ENCODE peak calls at places on chromosomes 6 and 20, in four cellular contexts. R is uterus, S is neuronal stem cell, V is hepatocyte. Q is an unnamed sample.

GRCh38 chr6:44221291-44221960 is 2.0 kb upstream of the SLC29A1 start:
- DNase-seq in S (no peak), R (peak), V (peak), Q (peak)

GRCh38 chr20:50366270-50367103 is 143.7 kb upstream of the PTPN1 start:
- DNase-seq in V (peak), R (peak), S (no peak), Q (no peak)

GRCh38 chr20:38420232-38421085 is 14.7 kb downstream of the SNHG17 start:
- DNase-seq in V (no peak), S (no peak), R (no peak), Q (no peak)

GRCh38 chr6:125667326-125667725 is 82.1 kb upstream of the HEY2 start:
- DNase-seq in R (no peak), S (no peak), V (no peak), Q (no peak)

GRCh38 chr6:100468013-100468622 is 3.4 kb upstream of the SIM1 start:
- DNase-seq in S (no peak), R (no peak), V (no peak), Q (no peak)

GRCh38 chr20:9112541-9113515 is 43.9 kb downstream of the PLCB4 start:
- DNase-seq in S (no peak), V (peak), R (no peak), Q (no peak)

GRCh38 chr6:75202676-75203131 is 3.1 kb downstream of the COL12A1 start:
- DNase-seq in R (peak), V (no peak), S (no peak), Q (no peak)

GRCh38 chr6:73394577-73395354 is at the start of gene DDX43:
- DNase-seq in V (no peak), S (no peak), R (peak), Q (no peak)

GRCh38 chr6:139595183-139595582 is 220.7 kb upstream of the CITED2 start:
- DNase-seq in S (no peak), V (no peak), R (no peak), Q (no peak)

DNA sequence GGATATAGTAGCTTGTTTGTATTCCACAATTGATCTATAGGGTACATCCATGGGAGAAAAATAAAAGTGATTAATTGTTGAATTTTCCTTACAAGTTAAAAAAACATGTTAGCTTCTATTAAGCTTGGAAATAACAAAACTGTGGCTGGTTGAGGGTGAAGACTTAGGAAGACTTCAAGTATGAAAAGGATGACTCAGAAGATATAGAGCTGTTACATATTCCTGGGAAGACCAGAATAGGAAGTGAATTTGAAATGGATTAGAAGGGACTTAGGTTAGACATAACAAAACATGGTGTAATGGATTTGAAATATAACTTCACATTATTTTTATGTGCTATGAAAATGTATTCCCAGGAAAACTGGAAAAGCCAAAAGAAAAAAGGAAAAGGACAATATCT is 732.2 kb downstream of the HDGFL1 start:
- DNase-seq in S (no peak), V (no peak), R (no peak), Q (no peak)
- H3K27ac ChIP-seq in S (no peak), V (no peak), R (no peak), Q (no peak)

DNA sequence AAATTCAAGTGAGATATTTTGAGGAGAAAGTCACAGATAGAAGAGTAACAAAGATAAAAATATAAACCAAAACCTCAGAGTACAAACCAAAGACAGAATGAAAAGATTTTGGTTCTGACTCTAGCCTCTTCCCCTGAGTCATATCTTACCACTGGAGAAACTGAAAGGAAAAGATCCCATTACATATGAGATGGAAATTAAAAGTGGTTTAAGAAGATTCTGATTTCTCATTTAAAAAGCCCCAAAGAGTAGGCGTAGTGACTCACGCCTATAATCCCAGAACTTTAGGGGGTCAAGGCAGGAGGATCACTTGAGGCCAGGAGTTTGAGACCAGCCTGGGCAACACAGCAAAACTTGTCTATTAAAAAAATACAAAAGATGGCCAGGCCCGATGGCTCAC is 30.6 kb downstream of the SPINT4 start:
- DNase-seq in V (no peak), S (no peak), R (no peak), Q (no peak)
- H3K27ac ChIP-seq in V (no peak), S (no peak), R (no peak), Q (no peak)

GRCh38 chr6:162151050-162151658 is 576.4 kb downstream of the PRKN start:
- DNase-seq in S (no peak), V (no peak), R (no peak), Q (no peak)
- H3K27ac ChIP-seq in S (no peak), V (no peak), R (no peak), Q (no peak)

GRCh38 chr6:84027340-84028183 is 6.0 kb upstream of the MRAP2 start:
- DNase-seq in R (no peak), V (peak), S (no peak), Q (no peak)
- H3K27ac ChIP-seq in R (no peak), V (no peak), S (no peak), Q (no peak)

GRCh38 chr6:56245903-56246351 is 1.5 kb downstream of the COL21A1 start:
- DNase-seq in R (no peak), V (no peak), S (no peak), Q (no peak)
- H3K27ac ChIP-seq in R (peak), V (peak), S (no peak), Q (no peak)

Q was measured in OCI-LY7.